ENCODE peak calls at places on chromosomes 11 and 22, in five cellular contexts. One of them, this sample, is unnamed.

GRCh38 chr11:106998126-106998525 is 20.1 kb downstream of the GUCY1A2 start:
- DNase-seq in stimulated activated CD4-positive, alpha-beta T cell treated with anti-CD3 and anti-CD28 coated beads, Interleukin-1b, Interleukin-23, amount 100 ng/mL, for 4 hours: no peak
- DNase-seq in AG08395: peak
- DNase-seq in RWPE1: no peak
- DNase-seq in activated CD8-positive, alpha-beta memory T cell treated with anti-CD3 and anti-CD28 coated beads, Interleukin-2, amount 50 U/mL, for 4 hours: no peak
- DNase-seq in this sample: peak

GRCh38 chr22:39543095-39543494 is 10.5 kb upstream of the RPS19BP1 start:
- DNase-seq in AG08395: peak
- DNase-seq in activated CD8-positive, alpha-beta memory T cell treated with anti-CD3 and anti-CD28 coated beads, Interleukin-2, amount 50 U/mL, for 4 hours: no peak
- DNase-seq in stimulated activated CD4-positive, alpha-beta T cell treated with anti-CD3 and anti-CD28 coated beads, Interleukin-1b, Interleukin-23, amount 100 ng/mL, for 4 hours: no peak
- DNase-seq in RWPE1: no peak
- DNase-seq in this sample: no peak

GRCh38 chr22:44245867-44246266 is 65.1 kb downstream of the PARVG start:
- DNase-seq in activated CD8-positive, alpha-beta memory T cell treated with anti-CD3 and anti-CD28 coated beads, Interleukin-2, amount 50 U/mL, for 4 hours: no peak
- DNase-seq in AG08395: no peak
- DNase-seq in stimulated activated CD4-positive, alpha-beta T cell treated with anti-CD3 and anti-CD28 coated beads, Interleukin-1b, Interleukin-23, amount 100 ng/mL, for 4 hours: no peak
- DNase-seq in RWPE1: no peak
- DNase-seq in this sample: no peak

GRCh38 chr22:22407061-22407460 is 101.5 kb downstream of the ZNF280B start:
- DNase-seq in stimulated activated CD4-positive, alpha-beta T cell treated with anti-CD3 and anti-CD28 coated beads, Interleukin-1b, Interleukin-23, amount 100 ng/mL, for 4 hours: no peak
- DNase-seq in AG08395: no peak
- DNase-seq in activated CD8-positive, alpha-beta memory T cell treated with anti-CD3 and anti-CD28 coated beads, Interleukin-2, amount 50 U/mL, for 4 hours: no peak
- DNase-seq in RWPE1: no peak
- DNase-seq in this sample: no peak

GRCh38 chr11:118003456-118003855 is 17.3 kb downstream of the IL10RA start:
- DNase-seq in activated CD8-positive, alpha-beta memory T cell treated with anti-CD3 and anti-CD28 coated beads, Interleukin-2, amount 50 U/mL, for 4 hours: no peak
- DNase-seq in stimulated activated CD4-positive, alpha-beta T cell treated with anti-CD3 and anti-CD28 coated beads, Interleukin-1b, Interleukin-23, amount 100 ng/mL, for 4 hours: no peak
- DNase-seq in AG08395: no peak
- DNase-seq in RWPE1: no peak
- DNase-seq in this sample: no peak

GRCh38 chr11:132158696-132159095 is 788.3 kb downstream of the NTM start:
- DNase-seq in RWPE1: peak
- DNase-seq in stimulated activated CD4-positive, alpha-beta T cell treated with anti-CD3 and anti-CD28 coated beads, Interleukin-1b, Interleukin-23, amount 100 ng/mL, for 4 hours: no peak
- DNase-seq in activated CD8-positive, alpha-beta memory T cell treated with anti-CD3 and anti-CD28 coated beads, Interleukin-2, amount 50 U/mL, for 4 hours: no peak
- DNase-seq in AG08395: peak
- DNase-seq in this sample: no peak

GRCh38 chr11:66720223-66720898 is 8.7 kb downstream of the SPTBN2 start:
- DNase-seq in RWPE1: peak
- DNase-seq in stimulated activated CD4-positive, alpha-beta T cell treated with anti-CD3 and anti-CD28 coated beads, Interleukin-1b, Interleukin-23, amount 100 ng/mL, for 4 hours: no peak
- DNase-seq in AG08395: peak
- DNase-seq in activated CD8-positive, alpha-beta memory T cell treated with anti-CD3 and anti-CD28 coated beads, Interleukin-2, amount 50 U/mL, for 4 hours: no peak
- DNase-seq in this sample: peak

GRCh38 chr22:42760806-42761565 is 40.3 kb upstream of the A4GALT start:
- DNase-seq in RWPE1: no peak
- DNase-seq in stimulated activated CD4-positive, alpha-beta T cell treated with anti-CD3 and anti-CD28 coated beads, Interleukin-1b, Interleukin-23, amount 100 ng/mL, for 4 hours: no peak
- DNase-seq in activated CD8-positive, alpha-beta memory T cell treated with anti-CD3 and anti-CD28 coated beads, Interleukin-2, amount 50 U/mL, for 4 hours: no peak
- DNase-seq in AG08395: no peak
- DNase-seq in this sample: no peak

GRCh38 chr11:87859583-87859982 is 315.7 kb downstream of the RAB38 start:
- DNase-seq in activated CD8-positive, alpha-beta memory T cell treated with anti-CD3 and anti-CD28 coated beads, Interleukin-2, amount 50 U/mL, for 4 hours: no peak
- DNase-seq in AG08395: no peak
- DNase-seq in RWPE1: no peak
- DNase-seq in stimulated activated CD4-positive, alpha-beta T cell treated with anti-CD3 and anti-CD28 coated beads, Interleukin-1b, Interleukin-23, amount 100 ng/mL, for 4 hours: no peak
- DNase-seq in this sample: no peak

GRCh38 chr11:126544311-126545056 is 189.0 kb downstream of the ST3GAL4 start:
- DNase-seq in AG08395: peak
- DNase-seq in activated CD8-positive, alpha-beta memory T cell treated with anti-CD3 and anti-CD28 coated beads, Interleukin-2, amount 50 U/mL, for 4 hours: no peak
- DNase-seq in stimulated activated CD4-positive, alpha-beta T cell treated with anti-CD3 and anti-CD28 coated beads, Interleukin-1b, Interleukin-23, amount 100 ng/mL, for 4 hours: no peak
- DNase-seq in RWPE1: no peak
- DNase-seq in this sample: no peak

This sample was measured in trophoblast cell.